ENCODE peak calls at places on chromosomes 16 and 17, in five cellular contexts. Z, H, S, C and B are unnamed samples. For H3K27me3, the result is how much of the 10 kb centered on the place peaks cover.

GRCh38 chr17:4074831-4075495 is 67.9 kb downstream of the ZZEF1 start:
- DNase-seq in S (peak), C (no peak), H (no peak), Z (no peak), B (peak)

GRCh38 chr17:7754656-7755055 is 37.1 kb downstream of the DNAH2 start:
- DNase-seq in H (no peak), Z (no peak), C (no peak), S (no peak), B (no peak)

GRCh38 chr17:75822800-75823166 is 21.4 kb downstream of the UNC13D start:
- DNase-seq in S (no peak), H (no peak), Z (no peak), C (no peak), B (peak)

GRCh38 chr16:19841184-19841583 is 43.5 kb downstream of the GPRC5B start:
- DNase-seq in S (no peak), H (no peak), Z (peak), C (no peak), B (no peak)

GRCh38 chr17:39485555-39485954 is 24.3 kb downstream of the CDK12 start:
- DNase-seq in C (no peak), H (no peak), Z (no peak), S (peak), B (no peak)

GRCh38 chr17:13888043-13888442 is 181.3 kb upstream of the COX10 start:
- DNase-seq in C (no peak), S (no peak), H (no peak), Z (no peak), B (no peak)

GRCh38 chr17:15377608-15378007 is 36.2 kb upstream of the TEKT3 start:
- DNase-seq in C (no peak), Z (no peak), H (no peak), S (no peak), B (no peak)

GRCh38 chr17:43211480-43212402 is at the start of gene TMEM106A:
- DNase-seq in S (peak), Z (peak), H (peak), C (peak), B (peak)

GRCh38 chr17:19308398-19308797 is 54.1 kb downstream of the B9D1 start:
- DNase-seq in C (no peak), S (no peak), Z (no peak), H (no peak), B (no peak)

GRCh38 chr16:24729967-24730815 is 740 bp downstream of the TNRC6A start:
- DNase-seq in C (peak), Z (no peak), H (no peak), S (no peak), B (no peak)

GRCh38 chr17:58391302-58391984 is 25.9 kb downstream of the RNF43 start:
- DNase-seq in C (peak), H (no peak), Z (no peak), S (peak), B (no peak)

GRCh38 chr16:89565506-89566372 is 5.3 kb downstream of the RPL13 start:
- DNase-seq in H (peak), S (peak), C (peak), Z (no peak), B (peak)

GRCh38 chr17:44354582-44355309 is 8.9 kb downstream of the FAM171A2 start:
- DNase-seq in H (no peak), C (peak), S (no peak), Z (peak), B (peak)

GRCh38 chr16:2511128-2511785 is 2.5 kb upstream of the ATP6V0C start:
- DNase-seq in Z (peak), C (peak), S (no peak), H (no peak), B (no peak)

DNA sequence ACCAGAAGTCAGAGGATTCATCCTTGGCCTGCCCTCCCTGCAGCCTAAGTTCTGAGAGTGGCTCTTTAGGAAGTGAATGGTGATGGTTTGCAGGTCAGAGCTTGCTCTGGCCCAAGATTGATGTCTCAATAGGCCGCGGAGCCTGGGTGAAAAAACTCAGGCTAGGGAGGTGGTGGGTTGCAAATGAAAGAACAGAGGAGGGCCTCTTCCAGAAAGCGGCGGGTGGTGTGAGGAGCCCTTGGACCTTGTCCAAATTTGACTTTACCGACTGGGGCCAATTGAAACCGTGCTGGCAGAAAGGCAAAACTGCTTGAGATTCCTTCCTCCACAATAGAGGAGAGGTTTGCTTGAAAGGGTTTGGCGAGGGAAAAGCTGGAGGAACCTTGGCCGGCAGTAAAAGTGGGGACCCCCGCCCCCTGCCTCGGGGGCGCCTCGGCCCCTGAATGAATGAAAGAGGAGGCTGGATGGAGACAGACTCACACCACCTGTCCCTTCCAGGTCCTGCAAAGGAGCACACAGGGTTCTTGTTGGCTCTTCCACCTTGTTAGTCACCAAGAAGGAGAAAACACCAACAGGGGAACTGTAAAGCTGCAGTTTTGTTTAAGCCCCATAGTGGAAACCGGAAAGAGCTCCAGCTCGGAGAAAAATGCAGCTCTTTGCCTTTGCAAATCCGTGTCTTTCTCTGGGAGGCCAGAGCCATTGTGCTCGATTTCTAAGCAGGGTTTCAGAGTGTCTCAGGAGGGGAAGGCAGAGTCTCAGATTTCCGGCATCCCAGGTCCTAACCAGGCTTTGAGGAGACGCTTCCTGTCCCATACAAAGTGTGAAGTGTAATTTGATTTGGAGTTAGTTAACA is 331.4 kb downstream of the SEC14L1 start:
- DNase-seq in C (no peak), S (peak), H (no peak), Z (no peak), B (no peak)
- H3K4me3 ChIP-seq in C (no peak), S (no peak), H (peak), Z (no peak), B (peak)

DNA sequence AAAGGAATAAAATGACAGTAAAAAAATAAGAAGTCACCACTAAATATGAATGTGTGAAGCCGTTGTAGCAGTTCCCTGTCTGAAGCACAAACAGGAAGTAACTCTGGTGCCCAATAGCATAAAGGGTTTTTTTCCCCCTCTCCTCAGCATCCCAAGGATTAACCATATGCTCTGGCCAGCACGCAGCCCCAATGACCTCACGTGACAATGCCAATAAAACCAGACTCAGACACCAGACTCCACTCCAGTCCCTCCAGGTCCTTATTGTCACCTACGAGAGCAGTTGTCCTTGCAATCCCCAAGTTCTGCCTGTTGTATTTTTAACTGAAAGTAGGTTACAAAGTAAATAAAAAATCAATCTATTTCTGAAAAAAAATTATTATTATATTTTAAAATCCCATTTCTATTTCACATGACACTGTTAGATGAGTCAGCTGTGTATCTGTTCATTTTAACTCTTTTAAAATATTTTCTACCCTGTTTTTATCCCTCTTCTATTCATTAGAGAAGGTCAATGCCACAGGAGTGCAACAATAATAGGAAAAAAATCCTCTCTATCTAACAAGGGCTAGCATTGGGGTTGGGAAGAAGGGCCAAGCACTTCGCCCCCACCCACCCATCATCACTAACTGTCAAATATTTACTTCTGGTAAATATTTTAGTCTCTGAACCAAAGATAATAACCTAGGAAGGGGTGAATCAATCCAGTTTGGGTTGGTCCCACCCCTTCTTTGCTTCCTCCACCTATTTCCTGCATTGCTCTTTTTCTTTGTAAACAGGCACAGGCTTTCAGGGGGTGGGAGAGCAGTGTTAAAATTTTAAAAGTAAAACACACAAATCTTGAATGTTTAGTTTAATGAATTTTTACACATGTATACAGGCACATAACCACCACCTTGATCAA is 6.6 kb downstream of the PRAC1 start:
- DNase-seq in Z (peak), H (no peak), S (no peak), C (no peak), B (no peak)
- H3K27me3 ChIP-seq in Z (half or more), H (under half), S (under half), C (under half), B (under half)

GRCh38 chr17:35816723-35817122 is 7.4 kb downstream of the TAF15 start:
- DNase-seq in H (no peak), C (no peak), S (no peak), Z (no peak), B (no peak)
- H3K4me3 ChIP-seq in H (no peak), C (no peak), S (no peak), Z (no peak), B (no peak)

DNA sequence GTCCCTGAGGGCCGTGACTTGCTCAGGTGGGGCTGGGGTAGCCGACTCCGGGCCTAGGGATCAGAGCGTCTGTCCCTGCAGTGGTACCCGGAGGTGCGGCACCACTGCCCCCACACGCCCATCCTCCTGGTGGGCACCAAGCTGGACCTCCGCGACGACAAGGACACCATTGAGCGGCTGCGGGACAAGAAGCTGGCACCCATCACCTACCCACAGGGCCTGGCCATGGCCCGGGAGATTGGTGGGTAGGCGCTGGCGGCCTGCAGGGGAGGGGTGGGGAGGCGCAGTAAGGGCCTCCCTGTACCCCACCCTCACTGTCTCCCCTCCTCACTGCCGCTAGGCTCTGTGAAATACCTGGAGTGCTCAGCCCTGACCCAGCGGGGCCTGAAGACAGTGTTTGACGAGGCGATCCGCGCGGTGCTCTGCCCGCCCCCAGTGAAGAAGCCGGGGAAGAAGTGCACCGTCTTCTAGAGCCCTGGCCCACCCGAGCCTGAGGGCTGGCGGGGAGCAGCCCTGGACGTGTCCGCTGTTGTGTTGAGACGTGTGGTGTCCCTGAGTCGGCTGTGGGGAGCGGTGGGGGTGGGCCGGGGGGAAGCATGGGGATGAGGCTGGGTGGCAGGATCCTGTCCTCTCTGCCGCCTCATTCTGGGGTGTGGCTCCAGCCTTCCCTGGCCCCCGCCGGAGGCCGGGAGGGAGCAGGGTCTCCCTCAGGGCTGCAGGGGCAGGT is 2.0 kb downstream of the RAC3 start:
- DNase-seq in Z (no peak), C (no peak), H (no peak), S (no peak), B (no peak)
- H3K27me3 ChIP-seq in Z (under half), C (under half), H (under half), S (under half), B (under half)